ENCODE peak calls at places on chromosomes 6 and 20, in nine cellular contexts. G is SK-N-SH, Z is HL-60, Q is endothelial cell of umbilical vein, X is sigmoid colon, O is Panc1, S is GM12891, W is spleen, V is suprapubic skin. U is an unnamed sample.

GRCh38 chr6:26473758-26474438 is 16.1 kb downstream of the BTN2A1 start:
- DNase-seq in G (peak), Z (peak), Q (peak), X (peak), O (peak), S (peak), W (peak), V (no peak), U (peak)

GRCh38 chr20:41052742-41053419 is 24.3 kb downstream of the TOP1 start:
- DNase-seq in G (no peak), Z (no peak), Q (peak), X (no peak), O (no peak), S (no peak), W (no peak), V (no peak), U (no peak)

GRCh38 chr6:11144393-11144829 is 32.9 kb upstream of the ERVFRD-1 start:
- DNase-seq in G (peak), Z (peak), Q (peak), X (peak), O (peak), S (peak), W (peak), V (peak), U (peak)

GRCh38 chr6:145815351-145815772 is 767 bp upstream of the FBXO30 start:
- DNase-seq in G (peak), Z (no peak), Q (no peak), X (peak), O (no peak), S (no peak), W (no peak), V (no peak), U (no peak)

GRCh38 chr20:32353848-32354496 is 4.2 kb upstream of the ASXL1 start:
- DNase-seq in G (no peak), Z (no peak), Q (no peak), X (no peak), O (no peak), S (no peak), W (no peak), V (no peak), U (no peak)

GRCh38 chr6:26660096-26660425 is 515 bp upstream of the ZNF322 start:
- DNase-seq in G (no peak), Z (no peak), Q (no peak), X (no peak), O (no peak), S (peak), W (no peak), V (no peak), U (no peak)

GRCh38 chr6:159178847-159179246 is 9.6 kb downstream of the FNDC1 start:
- DNase-seq in G (no peak), Z (no peak), Q (no peak), X (no peak), O (no peak), S (no peak), W (no peak), V (no peak), U (no peak)

GRCh38 chr6:166588691-166589333 is 2.3 kb upstream of the RAMACL start:
- DNase-seq in G (no peak), Z (peak), Q (no peak), X (no peak), O (no peak), S (no peak), W (peak), V (no peak), U (no peak)

GRCh38 chr6:84314377-84314898 is 87.0 kb upstream of the CEP162 start:
- DNase-seq in G (no peak), Z (no peak), Q (no peak), X (no peak), O (no peak), S (no peak), W (no peak), V (no peak), U (no peak)

GRCh38 chr6:148037496-148037895 is 305.1 kb upstream of the SASH1 start:
- DNase-seq in G (no peak), Z (no peak), Q (no peak), X (no peak), O (no peak), S (no peak), W (no peak), V (no peak), U (no peak)

GRCh38 chr20:2509468-2509781 is 710 bp upstream of the ZNF343 start:
- DNase-seq in G (no peak), Z (no peak), Q (no peak), X (no peak), O (no peak), S (no peak), W (no peak), V (no peak), U (peak)

GRCh38 chr6:33923857-33924514 is 120.2 kb upstream of the MLN start:
- DNase-seq in G (peak), Z (no peak), Q (no peak), X (no peak), O (no peak), S (no peak), W (no peak), V (no peak), U (no peak)

GRCh38 chr6:41780623-41781301 is at the start of gene PRICKLE4:
- DNase-seq in G (peak), Z (no peak), Q (peak), X (peak), O (no peak), S (no peak), W (peak), V (no peak), U (peak)

GRCh38 chr6:105900120-105900937 is 185.8 kb upstream of the PRDM1 start:
- DNase-seq in G (no peak), Z (no peak), Q (peak), X (no peak), O (no peak), S (no peak), W (no peak), V (no peak), U (no peak)

GRCh38 chr20:22866757-22867425 is 168.2 kb upstream of the SSTR4 start:
- DNase-seq in G (no peak), Z (no peak), Q (peak), X (no peak), O (no peak), S (no peak), W (no peak), V (no peak), U (no peak)

GRCh38 chr6:132364675-132365074 is 36.6 kb downstream of the MOXD1 start:
- DNase-seq in G (no peak), Z (no peak), Q (no peak), X (no peak), O (no peak), S (no peak), W (no peak), V (no peak), U (no peak)
- TF ChIP-seq POLR2AphosphoS5 in G (no peak), Z (no peak), Q (no peak), X (no peak), O (no peak), S (no peak), W (no peak), V (no peak), U (no peak)

GRCh38 chr20:64038252-64038578 is 2.2 kb downstream of the C20orf204 start:
- DNase-seq in G (no peak), Z (peak), Q (no peak), X (no peak), O (no peak), S (no peak), W (no peak), V (no peak), U (no peak)

GRCh38 chr20:64037199-64037497 is 1.2 kb downstream of the C20orf204 start:
- DNase-seq in G (no peak), Z (no peak), Q (no peak), X (no peak), O (no peak), S (no peak), W (no peak), V (no peak), U (no peak)

GRCh38 chr20:64037498-64038213 is 1.7 kb downstream of the C20orf204 start:
- DNase-seq in G (no peak), Z (no peak), Q (no peak), X (no peak), O (no peak), S (no peak), W (no peak), V (no peak), U (no peak)

GRCh38 chr20:64039293-64040160 is 3.5 kb downstream of the C20orf204 start:
- DNase-seq in G (no peak), Z (no peak), Q (peak), X (no peak), O (no peak), S (no peak), W (no peak), V (no peak), U (no peak)

GRCh38 chr20:64038579-64039292 is 2.8 kb downstream of the C20orf204 start:
- DNase-seq in G (peak), Z (peak), Q (peak), X (peak), O (no peak), S (peak), W (peak), V (no peak), U (peak)
- TF ChIP-seq POLR2AphosphoS5 in G (no peak), Z (no peak), Q (peak), X (no peak), O (peak), S (no peak), W (peak), V (no peak), U (no peak)

GRCh38 chr6:170031096-170031471 is 259.8 kb downstream of the DLL1 start:
- DNase-seq in G (no peak), Z (no peak), Q (no peak), X (peak), O (no peak), S (no peak), W (peak), V (peak), U (peak)
- TF ChIP-seq POLR2AphosphoS5 in G (no peak), Z (no peak), Q (no peak), X (no peak), O (no peak), S (no peak), W (no peak), V (no peak), U (no peak)

DNA sequence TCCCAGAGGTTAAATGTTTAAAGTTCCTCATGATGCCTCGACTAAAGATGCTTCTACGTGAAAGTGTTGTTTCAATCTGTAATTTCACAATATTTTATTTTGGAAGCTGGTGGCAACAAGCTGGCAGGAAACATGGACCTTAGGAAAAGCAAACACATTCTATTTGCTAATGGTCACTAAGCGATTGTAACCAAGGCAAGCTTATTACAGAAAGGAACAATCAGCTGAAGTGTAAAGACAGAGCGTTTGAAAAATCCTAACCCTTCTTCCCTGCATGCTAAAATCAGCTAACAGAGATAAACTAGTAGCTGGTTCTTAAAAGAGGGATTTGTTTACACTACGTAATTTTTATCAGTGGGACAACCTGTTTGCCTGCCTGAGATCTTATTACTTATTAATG is 50.0 kb downstream of the IL20RA start:
- DNase-seq in G (no peak), Z (no peak), Q (no peak), X (no peak), O (no peak), S (no peak), W (no peak), V (no peak), U (no peak)
- TF ChIP-seq POLR2AphosphoS5 in G (no peak), Z (no peak), Q (no peak), X (no peak), O (no peak), S (no peak), W (no peak), V (no peak), U (no peak)

DNA sequence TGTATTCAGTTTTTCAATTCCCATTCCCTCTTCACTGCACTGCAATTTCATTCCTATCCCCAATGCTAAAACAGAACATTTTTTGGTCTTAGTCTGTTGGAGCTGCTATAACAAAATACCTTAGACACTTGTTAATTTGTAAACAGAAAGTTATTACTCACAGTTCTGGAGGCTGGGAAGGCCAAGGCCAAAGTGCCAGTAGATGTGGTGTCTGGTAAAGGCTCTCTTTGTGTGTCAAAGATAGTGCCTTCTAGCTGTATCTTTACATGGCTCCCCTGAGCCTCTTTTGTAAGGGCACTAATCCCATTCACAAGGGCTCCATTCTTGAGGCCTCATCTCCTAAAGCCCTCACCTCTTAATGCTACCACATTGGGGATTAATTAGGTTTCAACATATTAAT is 40.0 kb downstream of the PHIP start:
- DNase-seq in G (no peak), Z (no peak), Q (no peak), X (no peak), O (no peak), S (no peak), W (no peak), V (no peak), U (no peak)
- TF ChIP-seq POLR2AphosphoS5 in G (no peak), Z (no peak), Q (no peak), X (no peak), O (no peak), S (no peak), W (no peak), V (no peak), U (no peak)

DNA sequence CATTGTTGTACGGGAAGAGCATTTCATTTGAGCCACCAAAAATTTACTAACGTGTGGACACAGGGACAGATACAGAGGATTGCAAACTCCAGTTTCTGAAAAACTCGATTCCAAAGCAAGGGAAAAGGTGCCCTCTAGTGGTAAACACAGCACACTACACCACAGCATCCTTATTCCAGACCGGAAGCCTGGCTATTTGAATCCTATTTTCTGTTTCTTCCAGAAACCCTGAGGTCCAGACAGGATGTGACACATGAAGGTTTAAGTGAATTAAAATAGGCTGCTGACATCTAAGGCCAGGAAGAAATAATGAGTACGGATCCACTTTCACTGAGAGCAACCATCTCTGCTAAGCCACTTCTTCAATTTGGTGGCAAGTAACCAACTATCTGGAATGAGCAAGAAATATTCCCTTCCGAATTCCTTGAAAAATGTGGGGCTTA is 31.8 kb upstream of the GMPR start:
- DNase-seq in G (peak), Z (peak), Q (peak), X (no peak), O (peak), S (no peak), W (no peak), V (no peak), U (no peak)
- TF ChIP-seq POLR2AphosphoS5 in G (no peak), Z (no peak), Q (peak), X (no peak), O (no peak), S (no peak), W (no peak), V (no peak), U (no peak)

GRCh38 chr6:47162231-47162630 is 120.1 kb upstream of the ADGRF1 start:
- DNase-seq in G (no peak), Z (no peak), Q (no peak), X (no peak), O (no peak), S (no peak), W (no peak), V (no peak), U (no peak)
- TF ChIP-seq POLR2AphosphoS5 in G (no peak), Z (no peak), Q (no peak), X (no peak), O (no peak), S (no peak), W (no peak), V (no peak), U (no peak)

GRCh38 chr20:33554914-33555420 is 65.1 kb downstream of the CBFA2T2 start:
- DNase-seq in G (no peak), Z (no peak), Q (peak), X (no peak), O (peak), S (peak), W (no peak), V (no peak), U (no peak)
- TF ChIP-seq POLR2AphosphoS5 in G (no peak), Z (no peak), Q (no peak), X (no peak), O (no peak), S (peak), W (no peak), V (no peak), U (no peak)

DNA sequence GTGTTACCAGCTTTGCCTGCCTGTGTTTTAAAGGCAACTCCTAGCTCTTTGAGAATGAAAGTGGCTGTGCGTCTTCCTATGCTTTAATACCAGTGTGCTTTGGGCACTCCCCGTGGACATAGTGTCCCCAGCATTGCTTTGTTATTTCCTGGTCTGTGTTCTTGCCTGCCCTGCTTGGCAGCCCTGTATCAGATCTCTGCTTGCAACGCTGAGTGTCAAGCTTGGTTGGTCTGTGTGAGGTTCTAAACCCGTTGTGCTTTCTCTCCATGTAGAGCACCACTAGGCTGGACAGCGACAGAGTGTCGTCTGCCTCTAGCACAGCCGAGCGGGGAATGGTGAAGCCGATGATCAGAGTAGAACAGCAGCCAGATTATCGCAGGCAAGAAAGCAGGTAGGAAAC is 80.2 kb downstream of the AFDN start:
- DNase-seq in G (peak), Z (no peak), Q (peak), X (no peak), O (no peak), S (no peak), W (no peak), V (no peak), U (peak)
- TF ChIP-seq POLR2AphosphoS5 in G (no peak), Z (no peak), Q (no peak), X (peak), O (no peak), S (no peak), W (peak), V (no peak), U (peak)

U was measured in upper lobe of left lung.